ENCODE peak calls at places on chromosomes 3 and 15, in seven cellular contexts. A, R, J, Y, P, T and E are unnamed samples.

GRCh38 chr3:134516905-134517304 is 31.0 kb downstream of the CEP63 start:
- DNase-seq in Y (no peak), T (no peak), J (no peak), A (no peak), P (no peak), R (no peak), E (no peak)

GRCh38 chr3:64410226-64410625 is 185.0 kb upstream of the PRICKLE2 start:
- DNase-seq in J (no peak), Y (no peak), P (no peak), R (no peak), T (no peak), A (no peak), E (no peak)

GRCh38 chr3:41710646-41711388 is 251.1 kb downstream of the ULK4 start:
- DNase-seq in R (no peak), Y (no peak), A (no peak), T (peak), J (no peak), P (no peak), E (no peak)

GRCh38 chr15:65902373-65902772 is 33.1 kb downstream of the RAB11A start:
- DNase-seq in J (no peak), T (no peak), Y (no peak), P (no peak), A (peak), R (peak), E (no peak)

GRCh38 chr3:41126475-41126874 is 72.8 kb upstream of the CTNNB1 start:
- DNase-seq in Y (no peak), R (no peak), A (no peak), T (no peak), J (peak), P (no peak), E (no peak)

GRCh38 chr3:24263069-24263668 is 231.5 kb downstream of the THRB start:
- DNase-seq in T (no peak), Y (no peak), A (no peak), J (no peak), P (no peak), R (no peak), E (no peak)

GRCh38 chr3:115232167-115232566 is 85.1 kb upstream of the ZBTB20 start:
- DNase-seq in P (no peak), T (no peak), A (no peak), Y (no peak), J (no peak), R (no peak), E (no peak)

GRCh38 chr3:173920386-173920785 is 522.8 kb downstream of the NLGN1 start:
- DNase-seq in A (no peak), Y (no peak), R (no peak), P (no peak), T (no peak), J (no peak), E (no peak)

GRCh38 chr3:18902081-18902793 is 246.1 kb upstream of the KCNH8 start:
- DNase-seq in R (no peak), A (no peak), Y (no peak), T (no peak), J (no peak), P (no peak), E (no peak)

GRCh38 chr15:99504823-99505551 is 60.8 kb upstream of the MEF2A start:
- DNase-seq in R (no peak), T (no peak), Y (no peak), P (no peak), J (no peak), A (no peak), E (no peak)
- TF ChIP-seq CTCF in R (no peak), T (no peak), Y (no peak), P (no peak), J (no peak), A (no peak), E (no peak)

GRCh38 chr3:137105277-137105977 is 147.6 kb downstream of the IL20RB start:
- DNase-seq in P (no peak), A (no peak), J (no peak), Y (no peak), R (no peak), T (peak), E (no peak)

DNA sequence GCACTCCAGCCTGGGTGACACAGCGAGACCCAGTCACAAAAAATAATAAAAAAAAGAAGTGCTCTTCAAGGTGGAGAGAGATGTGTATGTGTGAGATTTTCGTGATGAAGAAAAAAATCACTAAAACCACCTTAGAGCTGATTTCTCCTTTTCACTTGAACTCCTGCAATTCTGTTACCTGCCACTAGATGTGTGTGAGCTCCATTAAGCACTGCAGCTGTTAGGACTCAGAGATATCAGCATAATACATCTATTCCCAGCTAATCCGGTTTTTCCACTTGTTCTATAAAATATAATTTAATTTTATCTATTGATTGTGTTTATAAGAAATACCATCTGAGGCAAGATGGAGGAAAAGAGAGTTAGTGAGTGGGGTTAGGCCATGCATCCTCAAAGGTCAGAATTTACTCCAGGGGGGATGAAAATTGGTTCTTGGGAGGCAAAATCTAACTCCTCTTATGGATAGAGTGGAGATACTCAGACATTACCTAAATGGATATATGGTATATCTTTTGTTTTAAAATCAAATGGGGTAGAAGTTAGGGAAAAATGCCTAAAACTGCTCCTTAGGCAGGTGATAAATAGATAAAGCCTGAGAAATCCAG is 152.7 kb downstream of the IL20RB start:
- DNase-seq in Y (no peak), J (no peak), T (no peak), P (no peak), A (no peak), R (no peak), E (no peak)
- TF ChIP-seq CTCF in Y (peak), J (peak), T (peak), P (peak), A (no peak), R (peak), E (peak)

GRCh38 chr3:170507063-170507462 is 78.8 kb downstream of the SLC7A14 start:
- DNase-seq in R (no peak), Y (no peak), J (no peak), T (no peak), A (no peak), P (no peak), E (no peak)
- TF ChIP-seq CTCF in R (no peak), Y (no peak), J (no peak), T (no peak), A (no peak), P (no peak), E (no peak)

GRCh38 chr15:58773024-58773423 is 1.9 kb downstream of the MINDY2 start:
- DNase-seq in R (no peak), T (no peak), J (no peak), A (no peak), Y (no peak), P (no peak), E (no peak)

GRCh38 chr15:58770519-58770856 is 614 bp upstream of the MINDY2 start:
- DNase-seq in Y (no peak), P (no peak), J (no peak), R (no peak), A (no peak), T (no peak), E (no peak)

GRCh38 chr15:58775402-58775801 is 4.3 kb downstream of the MINDY2 start:
- DNase-seq in Y (no peak), A (no peak), T (no peak), P (no peak), J (no peak), R (no peak), E (no peak)

GRCh38 chr15:58771621-58772235 is 626 bp downstream of the MINDY2 start:
- DNase-seq in P (no peak), R (peak), J (peak), T (peak), A (no peak), Y (peak), E (peak)

GRCh38 chr15:58770857-58771620 is at the start of gene MINDY2:
- DNase-seq in P (peak), A (peak), Y (peak), J (peak), R (peak), T (peak), E (peak)
- TF ChIP-seq CTCF in P (no peak), A (no peak), Y (peak), J (no peak), R (no peak), T (peak), E (peak)

GRCh38 chr15:83913034-83913632 is 259.2 kb downstream of the ADAMTSL3 start:
- DNase-seq in P (no peak), T (no peak), R (no peak), J (no peak), Y (no peak), A (no peak), E (no peak)

GRCh38 chr15:83905874-83906273 is 252.0 kb downstream of the ADAMTSL3 start:
- DNase-seq in P (no peak), T (no peak), Y (no peak), J (no peak), A (no peak), R (no peak), E (no peak)

GRCh38 chr15:83914906-83915305 is 261.0 kb downstream of the ADAMTSL3 start:
- DNase-seq in R (no peak), P (no peak), T (no peak), J (no peak), A (no peak), Y (no peak), E (no peak)

GRCh38 chr15:83912343-83912742 is 258.4 kb downstream of the ADAMTSL3 start:
- DNase-seq in T (no peak), P (no peak), A (no peak), Y (no peak), J (no peak), R (no peak), E (no peak)

DNA sequence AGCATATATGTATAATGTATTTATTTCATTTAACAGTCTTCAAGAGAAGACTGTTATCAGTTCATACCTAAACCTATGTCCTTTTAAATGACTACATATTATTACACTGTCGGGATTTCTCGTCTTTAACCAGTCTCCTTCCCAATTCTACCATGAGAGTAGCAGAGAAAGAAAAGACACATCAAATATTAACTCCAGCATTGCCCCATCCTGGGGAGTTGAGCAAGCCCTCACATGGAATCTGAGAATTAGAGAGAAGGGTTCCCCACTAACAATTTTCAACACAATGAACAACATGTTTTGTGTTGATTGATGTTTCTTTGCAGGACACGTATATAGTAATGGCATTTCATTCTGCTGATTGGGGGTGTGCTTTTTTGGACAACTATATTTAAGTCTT is 257.4 kb downstream of the ADAMTSL3 start:
- DNase-seq in A (no peak), J (no peak), R (no peak), Y (no peak), T (no peak), P (no peak), E (no peak)
- TF ChIP-seq CTCF in A (no peak), J (no peak), R (no peak), Y (no peak), T (no peak), P (no peak), E (no peak)

GRCh38 chr15:78808550-78808949 is 2.7 kb downstream of the ADAMTS7 start:
- DNase-seq in P (no peak), Y (no peak), J (no peak), A (no peak), T (no peak), R (no peak), E (no peak)
- TF ChIP-seq CTCF in P (peak), Y (no peak), J (no peak), A (no peak), T (peak), R (no peak), E (peak)